ENCODE peak calls at places on chromosome 3, in five cellular contexts. R is HCT116, H is Panc1, S is GM12878, E is upper lobe of left lung. J is an unnamed sample.

GRCh38 chr3:160259589-160259988 is 34.4 kb downstream of the C3orf80 start:
- ATAC-seq in E (no peak), S (no peak), H (no peak), R (no peak), J (no peak)

GRCh38 chr3:188941103-188941502 is 230.7 kb upstream of the TPRG1 start:
- ATAC-seq in E (peak), S (no peak), H (no peak), R (no peak), J (no peak)

GRCh38 chr3:34483290-34483887 is 685.0 kb downstream of the PDCD6IP start:
- ATAC-seq in S (no peak), R (no peak), H (no peak), E (no peak), J (no peak)

GRCh38 chr3:183046883-183047282 is 52.4 kb downstream of the MCCC1 start:
- ATAC-seq in S (peak), E (no peak), R (no peak), H (no peak), J (no peak)

GRCh38 chr3:99965077-99965476 is 147.4 kb downstream of the CMSS1 start:
- ATAC-seq in S (no peak), H (no peak), E (no peak), R (no peak), J (peak)

GRCh38 chr3:195184716-195185421 is 86.1 kb downstream of the XXYLT1 start:
- ATAC-seq in H (no peak), S (no peak), E (no peak), R (no peak), J (no peak)

GRCh38 chr3:32137870-32138269 is 31.4 kb downstream of the GPD1L start:
- ATAC-seq in H (no peak), S (no peak), R (no peak), E (no peak), J (no peak)

GRCh38 chr3:177882124-177882648 is 654.0 kb upstream of the KCNMB2 start:
- ATAC-seq in R (no peak), H (no peak), S (no peak), E (no peak), J (no peak)

GRCh38 chr3:148513066-148513671 is 184.5 kb upstream of the AGTR1 start:
- ATAC-seq in H (no peak), R (no peak), S (no peak), E (no peak), J (no peak)

GRCh38 chr3:85110393-85110792 is 151.6 kb downstream of the CADM2 start:
- ATAC-seq in H (no peak), R (no peak), S (no peak), E (no peak), J (no peak)

GRCh38 chr3:22835041-22835440 is 368.1 kb upstream of the UBE2E2 start:
- ATAC-seq in S (no peak), E (peak), H (no peak), R (no peak), J (no peak)

GRCh38 chr3:188950832-188951489 is 220.8 kb upstream of the TPRG1 start:
- ATAC-seq in H (peak), S (no peak), R (peak), E (peak), J (peak)

GRCh38 chr3:123536153-123536895 is 48.5 kb downstream of the HACD2 start:
- ATAC-seq in E (no peak), S (peak), R (no peak), H (no peak), J (no peak)

GRCh38 chr3:193851941-193852674 is 259.1 kb downstream of the OPA1 start:
- ATAC-seq in H (peak), E (peak), R (peak), S (no peak), J (no peak)

GRCh38 chr3:10395671-10396070 is 74.8 kb upstream of the SEC13 start:
- ATAC-seq in S (no peak), H (no peak), E (no peak), R (no peak), J (no peak)

GRCh38 chr3:171376125-171376947 is 83.9 kb downstream of the TNIK start:
- ATAC-seq in H (no peak), R (no peak), S (peak), E (peak), J (peak)

GRCh38 chr3:159616234-159616825 is 372.3 kb upstream of the IL12A start:
- ATAC-seq in S (no peak), E (peak), H (peak), R (peak), J (peak)

GRCh38 chr3:48440590-48440958 is 517 bp downstream of the TMA7 start:
- ATAC-seq in R (peak), E (peak), S (peak), H (peak), J (no peak)

GRCh38 chr3:59709702-59710555 is 660.1 kb upstream of the CFAP20DC start:
- ATAC-seq in S (no peak), R (no peak), E (peak), H (no peak), J (peak)

GRCh38 chr3:138263104-138263503 is 66.5 kb downstream of the NME9 start:
- ATAC-seq in E (no peak), H (peak), R (peak), S (no peak), J (no peak)

GRCh38 chr3:172259191-172259590 is 189.1 kb downstream of the GHSR start:
- ATAC-seq in R (no peak), S (no peak), H (no peak), E (peak), J (no peak)

GRCh38 chr3:138389144-138389601 is 40.8 kb downstream of the MRAS start:
- ATAC-seq in S (no peak), H (peak), R (no peak), E (no peak), J (peak)

GRCh38 chr3:159416854-159417253 is 571.8 kb upstream of the IL12A start:
- ATAC-seq in H (no peak), S (no peak), E (peak), R (no peak), J (no peak)

GRCh38 chr3:174191380-174191779 is 667.8 kb upstream of the NAALADL2 start:
- ATAC-seq in S (peak), E (no peak), H (no peak), R (no peak), J (no peak)

GRCh38 chr3:162134571-162134970 is 638.0 kb downstream of the OTOL1 start:
- ATAC-seq in R (no peak), S (peak), H (no peak), E (no peak), J (no peak)

GRCh38 chr3:78823859-78824258 is 943.9 kb downstream of the ROBO1 start:
- ATAC-seq in H (no peak), S (no peak), R (no peak), E (no peak), J (no peak)

GRCh38 chr3:144031938-144032337 is 60.3 kb downstream of the DIPK2A start:
- ATAC-seq in R (no peak), S (no peak), E (peak), H (no peak), J (peak)
- TF ChIP-seq POLR2AphosphoS5 in R (no peak), S (no peak), E (no peak), H (no peak), J (peak)

GRCh38 chr3:139574026-139574947 is 34.7 kb upstream of the RBP1 start:
- ATAC-seq in R (no peak), S (no peak), H (no peak), E (peak), J (no peak)

GRCh38 chr3:139578783-139579182 is 39.2 kb upstream of the RBP1 start:
- ATAC-seq in R (no peak), E (no peak), H (no peak), S (no peak), J (no peak)

GRCh38 chr3:139577899-139578298 is 38.4 kb upstream of the RBP1 start:
- ATAC-seq in H (no peak), S (no peak), E (no peak), R (no peak), J (no peak)

GRCh38 chr3:139571744-139572143 is 32.2 kb upstream of the RBP1 start:
- ATAC-seq in S (no peak), H (no peak), E (peak), R (no peak), J (no peak)

GRCh38 chr3:139572847-139573672 is 33.5 kb upstream of the RBP1 start:
- ATAC-seq in R (no peak), H (no peak), S (no peak), E (peak), J (no peak)
- TF ChIP-seq POLR2AphosphoS5 in R (no peak), H (no peak), S (no peak), E (no peak), J (no peak)

GRCh38 chr3:129087138-129087702 is 26.6 kb downstream of the GP9 start:
- ATAC-seq in R (no peak), S (no peak), E (peak), H (no peak), J (peak)
- TF ChIP-seq POLR2AphosphoS5 in R (no peak), S (no peak), E (no peak), H (no peak), J (peak)

GRCh38 chr3:141414141-141414689 is 45.9 kb downstream of the ZBTB38 start:
- ATAC-seq in R (no peak), E (no peak), S (no peak), H (no peak), J (no peak)

GRCh38 chr3:141412087-141412935 is 44.0 kb downstream of the ZBTB38 start:
- ATAC-seq in E (peak), R (no peak), H (peak), S (peak), J (peak)

GRCh38 chr3:141410861-141411771 is 42.8 kb downstream of the ZBTB38 start:
- ATAC-seq in E (peak), R (no peak), S (peak), H (peak), J (no peak)

GRCh38 chr3:141413387-141414140 is 45.3 kb downstream of the ZBTB38 start:
- ATAC-seq in S (no peak), H (no peak), E (no peak), R (no peak), J (no peak)

GRCh38 chr3:141412936-141413354 is 44.6 kb downstream of the ZBTB38 start:
- ATAC-seq in H (peak), R (no peak), E (peak), S (no peak), J (peak)
- TF ChIP-seq POLR2AphosphoS5 in H (no peak), R (no peak), E (peak), S (no peak), J (peak)

DNA sequence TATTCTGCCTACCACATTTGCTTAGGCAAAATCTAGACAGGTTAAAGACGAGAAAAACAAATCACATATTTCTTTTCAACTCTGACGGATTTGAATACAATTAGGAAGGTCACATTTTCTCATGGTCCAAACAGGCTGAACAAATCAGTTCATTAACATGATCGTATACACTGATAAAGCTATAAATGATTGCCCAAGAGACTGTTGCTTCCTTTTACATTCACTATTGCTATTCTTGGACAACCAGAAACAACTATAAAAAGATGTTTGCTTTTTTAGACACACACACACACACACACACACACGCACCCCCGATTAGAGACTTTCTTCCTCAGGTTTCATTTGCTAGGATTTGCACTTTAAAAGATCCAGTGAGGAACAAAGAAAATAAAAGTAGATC is 122.3 kb upstream of the BHLHE40 start:
- ATAC-seq in E (no peak), S (no peak), H (no peak), R (no peak), J (no peak)
- TF ChIP-seq POLR2AphosphoS5 in E (no peak), S (no peak), H (no peak), R (no peak), J (no peak)

DNA sequence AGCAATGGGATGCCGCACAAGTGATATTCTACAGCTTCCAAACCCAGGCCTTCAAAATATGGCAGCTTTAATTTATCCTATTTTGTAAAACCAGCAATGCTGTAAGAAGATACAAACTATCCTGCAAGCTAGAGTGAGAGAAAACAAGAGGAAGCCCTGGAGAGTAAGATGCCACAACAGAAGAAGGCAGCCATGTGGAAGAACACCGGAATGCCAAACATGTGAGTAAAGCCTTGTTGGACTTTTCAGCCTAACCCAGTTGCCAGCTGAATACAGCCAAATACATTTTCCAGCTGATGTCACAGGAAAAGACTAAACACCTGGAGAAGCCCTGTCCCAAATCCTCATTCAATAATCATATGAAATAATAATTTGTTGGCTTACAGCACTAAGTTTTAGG is 1115.1 kb upstream of the CADM2 start:
- ATAC-seq in E (no peak), H (no peak), S (no peak), R (no peak), J (no peak)
- TF ChIP-seq POLR2AphosphoS5 in E (no peak), H (no peak), S (no peak), R (no peak), J (no peak)

GRCh38 chr3:43030162-43030935 is 51.2 kb downstream of the GASK1A start:
- ATAC-seq in R (no peak), E (no peak), S (no peak), H (no peak), J (no peak)

GRCh38 chr3:43032217-43032545 is 53.1 kb downstream of the GASK1A start:
- ATAC-seq in R (no peak), H (no peak), E (no peak), S (no peak), J (no peak)

GRCh38 chr3:43031490-43032216 is 52.5 kb downstream of the GASK1A start:
- ATAC-seq in E (peak), S (peak), R (no peak), H (no peak), J (peak)

GRCh38 chr3:43025423-43025822 is 46.3 kb downstream of the GASK1A start:
- ATAC-seq in H (no peak), E (no peak), R (no peak), S (no peak), J (no peak)

DNA sequence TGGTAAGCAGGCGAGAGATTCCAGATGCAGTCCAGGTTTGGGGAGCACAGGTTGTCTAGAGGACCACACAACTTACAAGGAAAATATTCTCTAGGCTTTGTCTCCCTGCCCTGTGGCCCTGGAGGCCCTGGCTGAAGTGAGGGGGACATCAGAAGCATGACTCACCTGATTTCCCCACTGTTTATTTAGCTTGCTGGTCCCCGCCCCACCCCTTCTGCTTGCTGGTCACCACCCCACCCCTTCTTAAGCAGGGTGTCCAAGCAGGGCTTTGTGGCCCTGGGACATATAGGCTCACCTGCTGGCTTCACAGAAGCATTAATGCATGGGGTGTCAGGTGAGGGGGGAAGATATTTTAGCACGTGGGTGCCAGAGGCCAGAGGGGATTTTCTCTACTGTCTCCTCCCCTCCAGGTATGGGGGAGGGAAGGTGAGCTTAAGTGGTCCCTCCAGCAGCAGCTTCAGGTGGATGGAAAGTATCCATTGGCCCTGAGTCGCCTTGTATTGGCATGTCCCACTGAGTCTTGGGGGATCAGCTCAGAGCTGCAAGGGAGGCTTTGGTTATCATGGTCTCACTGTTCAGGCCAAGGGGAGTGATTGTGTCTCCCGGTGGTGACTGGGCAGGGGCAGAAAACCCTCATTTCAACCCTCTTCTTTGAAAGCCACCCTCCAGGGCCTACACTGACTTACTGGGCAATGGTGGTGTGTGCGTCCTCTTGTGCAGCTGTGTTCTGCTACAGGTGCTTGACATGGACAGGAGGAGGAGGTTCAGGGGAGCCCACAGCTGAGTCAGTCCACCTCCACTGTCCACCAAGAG is 49.8 kb downstream of the GASK1A start:
- ATAC-seq in R (no peak), E (no peak), H (no peak), S (no peak), J (no peak)
- TF ChIP-seq POLR2AphosphoS5 in R (no peak), E (no peak), H (no peak), S (no peak), J (no peak)